ENCODE peak calls at places on chromosome 1, in seven cellular contexts. One of them, this sample, is unnamed.

GRCh38 chr1:167518331-167518700 is at the start of gene CD247:
- DNase-seq in sigmoid colon: no peak
- DNase-seq in endothelial cell of umbilical vein: no peak
- DNase-seq in HepG2: no peak
- DNase-seq in K562: no peak
- DNase-seq in breast epithelium: no peak
- DNase-seq in spleen: peak; percentile 80
- DNase-seq in this sample: peak; percentile 29

GRCh38 chr1:94258873-94259331 is 21.5 kb upstream of the ARHGAP29 start:
- DNase-seq in sigmoid colon: peak; percentile 88
- DNase-seq in endothelial cell of umbilical vein: peak; percentile 85
- DNase-seq in HepG2: peak; percentile 52
- DNase-seq in K562: no peak
- DNase-seq in breast epithelium: peak; percentile 87
- DNase-seq in spleen: no peak
- DNase-seq in this sample: peak; percentile 26

GRCh38 chr1:36126005-36126716 is 1.1 kb upstream of the COL8A2 start:
- DNase-seq in sigmoid colon: no peak
- DNase-seq in endothelial cell of umbilical vein: no peak
- DNase-seq in HepG2: no peak
- DNase-seq in K562: no peak
- DNase-seq in breast epithelium: no peak
- DNase-seq in spleen: no peak
- DNase-seq in this sample: no peak

GRCh38 chr1:206001476-206001888 is 1.7 kb downstream of the RAB7B start:
- DNase-seq in sigmoid colon: no peak
- DNase-seq in endothelial cell of umbilical vein: peak; percentile 53
- DNase-seq in HepG2: no peak
- DNase-seq in K562: peak; percentile 83
- DNase-seq in breast epithelium: peak; percentile 48
- DNase-seq in spleen: no peak
- DNase-seq in this sample: no peak

GRCh38 chr1:1360511-1361169 is 2.3 kb upstream of the MXRA8 start:
- DNase-seq in sigmoid colon: peak; percentile 92
- DNase-seq in endothelial cell of umbilical vein: no peak
- DNase-seq in HepG2: peak; percentile 68
- DNase-seq in K562: no peak
- DNase-seq in breast epithelium: peak; percentile 83
- DNase-seq in spleen: peak; percentile 69
- DNase-seq in this sample: peak; percentile 57

GRCh38 chr1:241749924-241750695 is 97.9 kb upstream of the EXO1 start:
- DNase-seq in sigmoid colon: no peak
- DNase-seq in endothelial cell of umbilical vein: no peak
- DNase-seq in HepG2: no peak
- DNase-seq in K562: no peak
- DNase-seq in breast epithelium: no peak
- DNase-seq in spleen: no peak
- DNase-seq in this sample: no peak

GRCh38 chr1:204503913-204504519 is 9.4 kb upstream of the PIK3C2B start:
- DNase-seq in sigmoid colon: no peak
- DNase-seq in endothelial cell of umbilical vein: peak; percentile 74
- DNase-seq in HepG2: peak; percentile 55
- DNase-seq in K562: no peak
- DNase-seq in breast epithelium: no peak
- DNase-seq in spleen: no peak
- DNase-seq in this sample: no peak

GRCh38 chr1:39398278-39399010 is 93.0 kb upstream of the BMP8A start:
- DNase-seq in sigmoid colon: peak; percentile 82
- DNase-seq in endothelial cell of umbilical vein: peak; percentile 95
- DNase-seq in HepG2: peak; percentile 85
- DNase-seq in K562: peak; percentile 85
- DNase-seq in breast epithelium: peak; percentile 37
- DNase-seq in spleen: no peak
- DNase-seq in this sample: peak; percentile 71

GRCh38 chr1:12568009-12568767 is 49.8 kb downstream of the DHRS3 start:
- DNase-seq in sigmoid colon: no peak
- DNase-seq in endothelial cell of umbilical vein: no peak
- DNase-seq in HepG2: no peak
- DNase-seq in K562: no peak
- DNase-seq in breast epithelium: no peak
- DNase-seq in spleen: no peak
- DNase-seq in this sample: no peak

GRCh38 chr1:29335573-29335972 is 99.3 kb downstream of the PTPRU start:
- DNase-seq in sigmoid colon: no peak
- DNase-seq in endothelial cell of umbilical vein: no peak
- DNase-seq in HepG2: no peak
- DNase-seq in K562: no peak
- DNase-seq in breast epithelium: no peak
- DNase-seq in spleen: no peak
- DNase-seq in this sample: no peak

GRCh38 chr1:236524142-236524891 is 535 bp downstream of the LGALS8 start:
- DNase-seq in sigmoid colon: peak; percentile 65
- DNase-seq in endothelial cell of umbilical vein: peak; percentile 75
- DNase-seq in HepG2: peak; percentile 85
- DNase-seq in K562: peak; percentile 89
- DNase-seq in breast epithelium: peak; percentile 26
- DNase-seq in spleen: no peak
- DNase-seq in this sample: peak; percentile 57

GRCh38 chr1:151887028-151887427 is 22.3 kb downstream of the THEM4 start:
- DNase-seq in sigmoid colon: no peak
- DNase-seq in endothelial cell of umbilical vein: peak; percentile 77
- DNase-seq in HepG2: no peak
- DNase-seq in K562: no peak
- DNase-seq in breast epithelium: no peak
- DNase-seq in spleen: no peak
- DNase-seq in this sample: no peak

GRCh38 chr1:241591736-241592135 is 48.4 kb downstream of the CHML start:
- DNase-seq in sigmoid colon: no peak
- DNase-seq in endothelial cell of umbilical vein: no peak
- DNase-seq in HepG2: no peak
- DNase-seq in K562: no peak
- DNase-seq in breast epithelium: no peak
- DNase-seq in spleen: no peak
- DNase-seq in this sample: no peak

GRCh38 chr1:212610575-212610967 is 2.0 kb downstream of the ATF3 start:
- DNase-seq in sigmoid colon: no peak
- DNase-seq in endothelial cell of umbilical vein: no peak
- DNase-seq in HepG2: no peak
- DNase-seq in K562: no peak
- DNase-seq in breast epithelium: no peak
- DNase-seq in spleen: no peak
- DNase-seq in this sample: no peak

GRCh38 chr1:212611000-212611636 is 2.6 kb downstream of the ATF3 start:
- DNase-seq in sigmoid colon: no peak
- DNase-seq in endothelial cell of umbilical vein: no peak
- DNase-seq in HepG2: no peak
- DNase-seq in K562: no peak
- DNase-seq in breast epithelium: no peak
- DNase-seq in spleen: no peak
- DNase-seq in this sample: no peak

GRCh38 chr1:212614398-212615091 is 6.0 kb downstream of the ATF3 start:
- DNase-seq in sigmoid colon: no peak
- DNase-seq in endothelial cell of umbilical vein: no peak
- DNase-seq in HepG2: no peak
- DNase-seq in K562: no peak
- DNase-seq in breast epithelium: no peak
- DNase-seq in spleen: no peak
- DNase-seq in this sample: no peak

GRCh38 chr1:212613440-212614335 is 5.1 kb downstream of the ATF3 start:
- DNase-seq in sigmoid colon: no peak
- DNase-seq in endothelial cell of umbilical vein: no peak
- DNase-seq in HepG2: no peak
- DNase-seq in K562: no peak
- DNase-seq in breast epithelium: no peak
- DNase-seq in spleen: no peak
- DNase-seq in this sample: no peak

GRCh38 chr1:212612251-212612961 is 3.8 kb downstream of the ATF3 start:
- DNase-seq in sigmoid colon: no peak
- DNase-seq in endothelial cell of umbilical vein: no peak
- DNase-seq in HepG2: no peak
- DNase-seq in K562: no peak
- DNase-seq in breast epithelium: no peak
- DNase-seq in spleen: no peak
- DNase-seq in this sample: no peak
- TF ChIP-seq POLR2AphosphoS5 in sigmoid colon: no peak
- TF ChIP-seq POLR2AphosphoS5 in endothelial cell of umbilical vein: no peak
- TF ChIP-seq POLR2AphosphoS5 in HepG2: no peak
- TF ChIP-seq POLR2AphosphoS5 in K562: no peak
- TF ChIP-seq POLR2AphosphoS5 in breast epithelium: no peak
- TF ChIP-seq POLR2AphosphoS5 in spleen: no peak
- TF ChIP-seq POLR2AphosphoS5 in this sample: no peak

DNA sequence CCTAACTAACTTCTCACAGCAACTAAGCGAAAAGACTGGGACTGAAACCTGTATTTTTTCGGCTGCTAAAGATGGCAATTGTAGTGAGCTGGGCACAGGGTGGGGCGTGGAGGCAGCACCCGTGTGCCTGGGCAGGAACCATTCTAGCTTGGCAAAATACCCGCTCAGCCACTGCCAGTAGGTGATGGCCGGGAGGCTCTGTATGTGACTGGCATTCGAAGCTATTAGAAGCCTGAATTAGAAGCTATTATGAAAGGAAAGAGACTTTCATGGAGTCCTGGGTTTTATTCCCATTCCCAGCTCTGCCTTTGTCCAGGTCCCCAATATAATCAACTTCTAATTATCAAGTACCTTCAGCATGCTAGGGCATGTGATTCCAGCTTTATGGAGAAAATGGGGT is 125.7 kb downstream of the KCNN3 start:
- DNase-seq in sigmoid colon: no peak
- DNase-seq in endothelial cell of umbilical vein: no peak
- DNase-seq in HepG2: no peak
- DNase-seq in K562: no peak
- DNase-seq in breast epithelium: no peak
- DNase-seq in spleen: no peak
- DNase-seq in this sample: no peak
- H3K4me1 ChIP-seq in sigmoid colon: no peaks in the 10 kb centered on the region
- H3K4me1 ChIP-seq in endothelial cell of umbilical vein: no peaks in the 10 kb centered on the region
- H3K4me1 ChIP-seq in HepG2: peaks cover 13% of the 10 kb centered on the region
- H3K4me1 ChIP-seq in K562: peaks cover 3% of the 10 kb centered on the region
- H3K4me1 ChIP-seq in breast epithelium: no peaks in the 10 kb centered on the region
- H3K4me1 ChIP-seq in spleen: peaks cover 11% of the 10 kb centered on the region
- H3K4me1 ChIP-seq in this sample: peaks cover 7% of the 10 kb centered on the region

GRCh38 chr1:226292874-226293552 is 16.0 kb downstream of the LIN9 start:
- DNase-seq in sigmoid colon: no peak
- DNase-seq in endothelial cell of umbilical vein: no peak
- DNase-seq in HepG2: no peak
- DNase-seq in K562: no peak
- DNase-seq in breast epithelium: no peak
- DNase-seq in spleen: no peak
- DNase-seq in this sample: no peak

GRCh38 chr1:226293553-226293920 is 15.4 kb downstream of the LIN9 start:
- DNase-seq in sigmoid colon: no peak
- DNase-seq in endothelial cell of umbilical vein: no peak
- DNase-seq in HepG2: no peak
- DNase-seq in K562: no peak
- DNase-seq in breast epithelium: no peak
- DNase-seq in spleen: no peak
- DNase-seq in this sample: peak; percentile 43

GRCh38 chr1:226302731-226303130 is 6.2 kb downstream of the LIN9 start:
- DNase-seq in sigmoid colon: no peak
- DNase-seq in endothelial cell of umbilical vein: no peak
- DNase-seq in HepG2: no peak
- DNase-seq in K562: no peak
- DNase-seq in breast epithelium: no peak
- DNase-seq in spleen: no peak
- DNase-seq in this sample: no peak

DNA sequence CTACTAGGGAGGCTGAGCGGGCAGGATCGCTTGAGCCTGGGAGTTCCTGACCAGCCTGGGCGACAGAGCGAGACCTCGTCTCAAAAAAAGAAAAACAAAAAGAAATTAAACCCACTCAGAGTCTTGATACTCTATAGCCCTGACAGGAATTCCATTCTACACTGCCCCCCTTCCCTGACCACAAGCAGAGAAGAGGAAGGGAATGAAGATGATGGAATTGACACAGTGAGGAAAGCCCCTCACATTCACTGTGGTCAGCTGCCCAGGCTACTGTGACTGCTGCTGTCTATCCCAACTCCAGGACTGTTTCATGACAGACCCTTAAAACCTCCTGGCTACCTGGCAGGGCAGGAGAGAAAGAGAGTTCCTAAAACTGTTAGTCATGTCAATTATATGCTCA is 12.1 kb downstream of the LIN9 start:
- DNase-seq in sigmoid colon: no peak
- DNase-seq in endothelial cell of umbilical vein: no peak
- DNase-seq in HepG2: no peak
- DNase-seq in K562: no peak
- DNase-seq in breast epithelium: no peak
- DNase-seq in spleen: no peak
- DNase-seq in this sample: no peak
- H3K36me3 ChIP-seq in sigmoid colon: no peaks in the 10 kb centered on the region
- H3K36me3 ChIP-seq in endothelial cell of umbilical vein: no peaks in the 10 kb centered on the region
- H3K36me3 ChIP-seq in HepG2: peaks cover 8% of the 10 kb centered on the region
- H3K36me3 ChIP-seq in K562: peaks cover 76% of the 10 kb centered on the region
- H3K36me3 ChIP-seq in breast epithelium: no peaks in the 10 kb centered on the region
- H3K36me3 ChIP-seq in spleen: peaks cover 68% of the 10 kb centered on the region
- H3K36me3 ChIP-seq in this sample: no peaks in the 10 kb centered on the region

GRCh38 chr1:17434016-17434415 is 5.5 kb downstream of the RCC2 start:
- DNase-seq in sigmoid colon: no peak
- DNase-seq in endothelial cell of umbilical vein: no peak
- DNase-seq in HepG2: no peak
- DNase-seq in K562: no peak
- DNase-seq in breast epithelium: no peak
- DNase-seq in spleen: no peak
- DNase-seq in this sample: no peak
- TF ChIP-seq POLR2AphosphoS5 in sigmoid colon: no peak
- TF ChIP-seq POLR2AphosphoS5 in endothelial cell of umbilical vein: no peak
- TF ChIP-seq POLR2AphosphoS5 in HepG2: no peak
- TF ChIP-seq POLR2AphosphoS5 in K562: no peak
- TF ChIP-seq POLR2AphosphoS5 in breast epithelium: no peak
- TF ChIP-seq POLR2AphosphoS5 in spleen: no peak
- TF ChIP-seq POLR2AphosphoS5 in this sample: no peak

GRCh38 chr1:201049248-201049831 is 25.8 kb upstream of the KIF21B start:
- DNase-seq in sigmoid colon: no peak
- DNase-seq in endothelial cell of umbilical vein: no peak
- DNase-seq in HepG2: no peak
- DNase-seq in K562: no peak
- DNase-seq in breast epithelium: no peak
- DNase-seq in spleen: no peak
- DNase-seq in this sample: no peak

GRCh38 chr1:201051399-201051798 is 27.9 kb upstream of the KIF21B start:
- DNase-seq in sigmoid colon: no peak
- DNase-seq in endothelial cell of umbilical vein: no peak
- DNase-seq in HepG2: no peak
- DNase-seq in K562: no peak
- DNase-seq in breast epithelium: no peak
- DNase-seq in spleen: no peak
- DNase-seq in this sample: no peak

GRCh38 chr1:201053155-201053860 is 29.8 kb upstream of the KIF21B start:
- DNase-seq in sigmoid colon: no peak
- DNase-seq in endothelial cell of umbilical vein: no peak
- DNase-seq in HepG2: no peak
- DNase-seq in K562: no peak
- DNase-seq in breast epithelium: no peak
- DNase-seq in spleen: no peak
- DNase-seq in this sample: no peak

GRCh38 chr1:201050515-201051277 is 27.2 kb upstream of the KIF21B start:
- DNase-seq in sigmoid colon: no peak
- DNase-seq in endothelial cell of umbilical vein: no peak
- DNase-seq in HepG2: no peak
- DNase-seq in K562: no peak
- DNase-seq in breast epithelium: no peak
- DNase-seq in spleen: no peak
- DNase-seq in this sample: no peak

GRCh38 chr1:201054030-201054635 is 30.6 kb upstream of the KIF21B start:
- DNase-seq in sigmoid colon: no peak
- DNase-seq in endothelial cell of umbilical vein: no peak
- DNase-seq in HepG2: no peak
- DNase-seq in K562: no peak
- DNase-seq in breast epithelium: no peak
- DNase-seq in spleen: no peak
- DNase-seq in this sample: no peak
- H3K4me1 ChIP-seq in sigmoid colon: no peaks in the 10 kb centered on the region
- H3K4me1 ChIP-seq in endothelial cell of umbilical vein: no peaks in the 10 kb centered on the region
- H3K4me1 ChIP-seq in HepG2: no peaks in the 10 kb centered on the region
- H3K4me1 ChIP-seq in K562: peaks cover 3% of the 10 kb centered on the region
- H3K4me1 ChIP-seq in breast epithelium: no peaks in the 10 kb centered on the region
- H3K4me1 ChIP-seq in spleen: no peaks in the 10 kb centered on the region
- H3K4me1 ChIP-seq in this sample: peaks cover 2% of the 10 kb centered on the region

This sample was measured in transverse colon.